ENCODE peak calls at places on chromosomes 7 and 10, in nine cellular contexts. J is CD4-positive, alpha-beta T cell; N is A172; F is astrocyte; S is NCI-H2171 treated with DMSO at 0.1 percent for 48 hours; G is ELR; L is ACHN; P is CD14-positive monocyte; X is GM10248. E is an unnamed sample.

GRCh38 chr10:107118866-107119265 is 45.6 kb downstream of the SORCS1 start:
- DNase-seq in S (no peak), N (no peak), J (no peak), L (no peak), X (no peak), F (no peak), P (no peak), G (no peak), E (no peak)

GRCh38 chr10:25180801-25181200 is 6.0 kb downstream of the GPR158 start:
- DNase-seq in G (no peak), F (no peak), P (no peak), S (no peak), X (no peak), L (no peak), N (no peak), J (no peak), E (no peak)

GRCh38 chr7:101163281-101164070 is 1.9 kb downstream of the VGF start:
- DNase-seq in F (no peak), P (no peak), G (peak; percentile 35), S (peak; percentile 60), J (no peak), L (peak; percentile 89), X (no peak), N (peak; percentile 62), E (peak; percentile 66)

GRCh38 chr10:87657370-87657769 is 2.3 kb upstream of the PAPSS2 start:
- DNase-seq in F (peak; percentile 64), N (peak; percentile 69), P (peak; percentile 78), G (peak; percentile 95), X (no peak), J (no peak), S (no peak), L (peak; percentile 68), E (no peak)

GRCh38 chr7:107291434-107291833 is 122.6 kb downstream of the HBP1 start:
- DNase-seq in N (no peak), L (no peak), F (no peak), G (no peak), S (no peak), J (no peak), P (no peak), X (no peak), E (no peak)

GRCh38 chr7:33243319-33243881 is 114.0 kb downstream of the BBS9 start:
- DNase-seq in L (peak; percentile 69), F (peak; percentile 23), N (peak; percentile 34), S (peak; percentile 66), X (peak; percentile 7), G (peak; percentile 73), J (no peak), P (no peak), E (no peak)

GRCh38 chr10:86388119-86388704 is 21.6 kb upstream of the GRID1 start:
- DNase-seq in J (no peak), G (no peak), P (no peak), F (no peak), X (no peak), S (no peak), N (no peak), L (no peak), E (no peak)

GRCh38 chr7:116166167-116166566 is 44.2 kb upstream of the TES start:
- DNase-seq in S (no peak), P (no peak), G (no peak), L (no peak), J (no peak), F (peak; percentile 41), N (no peak), X (no peak), E (no peak)

GRCh38 chr7:50621206-50621605 is 56.0 kb upstream of the DDC start:
- DNase-seq in X (no peak), J (no peak), F (no peak), S (no peak), N (no peak), L (no peak), P (no peak), G (no peak), E (no peak)

GRCh38 chr10:15642095-15642494 is 77.6 kb downstream of the ITGA8 start:
- DNase-seq in G (peak; percentile 60), S (no peak), N (peak; percentile 21), P (no peak), J (no peak), X (no peak), F (peak; percentile 9), L (no peak), E (no peak)

GRCh38 chr7:150631084-150631824 is 931 bp downstream of the GIMAP6 start:
- DNase-seq in G (no peak), S (no peak), X (peak; percentile 22), P (no peak), F (no peak), L (no peak), N (no peak), J (peak; percentile 15), E (peak; percentile 73)

GRCh38 chr7:21426286-21426957 is 1.5 kb upstream of the SP4 start:
- DNase-seq in L (no peak), G (peak; percentile 16), X (no peak), S (no peak), J (no peak), P (no peak), N (peak; percentile 8), F (no peak), E (peak; percentile 32)

GRCh38 chr10:22341190-22341935 is 3.9 kb upstream of the SPAG6 start:
- DNase-seq in G (no peak), F (peak; percentile 16), J (no peak), S (peak; percentile 1), L (no peak), P (peak; percentile 49), X (no peak), N (peak; percentile 32), E (no peak)

GRCh38 chr7:71220210-71220695 is 88.3 kb downstream of the GALNT17 start:
- DNase-seq in F (no peak), N (no peak), G (no peak), J (no peak), L (no peak), S (no peak), P (no peak), X (no peak), E (no peak)

GRCh38 chr7:106488465-106488864 is 172.5 kb downstream of the CCDC71L start:
- DNase-seq in J (no peak), P (no peak), G (no peak), S (no peak), L (no peak), N (no peak), X (no peak), F (no peak), E (no peak)

GRCh38 chr7:30116771-30117170 is 18.0 kb upstream of the MTURN start:
- DNase-seq in S (peak; percentile 8), P (no peak), F (peak; percentile 61), J (no peak), L (no peak), X (no peak), N (no peak), G (no peak), E (no peak)

GRCh38 chr10:32893431-32893830 is 64.6 kb downstream of the ITGB1 start:
- DNase-seq in F (no peak), L (peak; percentile 14), J (no peak), G (peak; percentile 48), X (no peak), S (no peak), N (no peak), P (no peak), E (no peak)

E was measured in activated CD8-positive, alpha-beta T cell treated with anti-CD3 and anti-CD28 coated beads, Interleukin-2, amount 10 ng/mL, durations not matched to agents 7 days and 5 days.